ENCODE peak calls at places on chromosomes 13 and 19, in nine cellular contexts. One of them, this sample, is unnamed.

GRCh38 chr13:107202371-107203023 is 634.6 kb upstream of the ARGLU1 start:
- DNase-seq in CD8-positive, alpha-beta T cell: no peak
- DNase-seq in stimulated activated CD4-positive, alpha-beta T cell treated with anti-CD3 and anti-CD28 coated beads, Interleukin-15, amount 100 ng/mL, for 48 hours: no peak
- DNase-seq in activated T-cell treated with anti-CD3 and anti-CD28 coated beads, Interleukin-2, amount 50 U/mL, for 4 hours: no peak
- DNase-seq in hypothalamus: no peak
- DNase-seq in A549: no peak
- DNase-seq in HTR-8/SVneo: no peak
- DNase-seq in Peyer's patch: no peak
- DNase-seq in progenitor cell of endocrine pancreas: no peak
- DNase-seq in this sample: peak

GRCh38 chr13:110964229-110965037 is 49.6 kb upstream of the ANKRD10 start:
- DNase-seq in CD8-positive, alpha-beta T cell: no peak
- DNase-seq in stimulated activated CD4-positive, alpha-beta T cell treated with anti-CD3 and anti-CD28 coated beads, Interleukin-15, amount 100 ng/mL, for 48 hours: no peak
- DNase-seq in activated T-cell treated with anti-CD3 and anti-CD28 coated beads, Interleukin-2, amount 50 U/mL, for 4 hours: no peak
- DNase-seq in hypothalamus: no peak
- DNase-seq in A549: no peak
- DNase-seq in HTR-8/SVneo: no peak
- DNase-seq in Peyer's patch: no peak
- DNase-seq in progenitor cell of endocrine pancreas: no peak
- DNase-seq in this sample: no peak

GRCh38 chr19:31408460-31409124 is 59.4 kb upstream of the TSHZ3 start:
- DNase-seq in CD8-positive, alpha-beta T cell: no peak
- DNase-seq in stimulated activated CD4-positive, alpha-beta T cell treated with anti-CD3 and anti-CD28 coated beads, Interleukin-15, amount 100 ng/mL, for 48 hours: no peak
- DNase-seq in activated T-cell treated with anti-CD3 and anti-CD28 coated beads, Interleukin-2, amount 50 U/mL, for 4 hours: no peak
- DNase-seq in hypothalamus: no peak
- DNase-seq in A549: peak
- DNase-seq in HTR-8/SVneo: peak
- DNase-seq in Peyer's patch: no peak
- DNase-seq in progenitor cell of endocrine pancreas: no peak
- DNase-seq in this sample: no peak

GRCh38 chr19:14048439-14049153 is 13.3 kb downstream of the PALM3 start:
- DNase-seq in CD8-positive, alpha-beta T cell: peak
- DNase-seq in stimulated activated CD4-positive, alpha-beta T cell treated with anti-CD3 and anti-CD28 coated beads, Interleukin-15, amount 100 ng/mL, for 48 hours: peak
- DNase-seq in activated T-cell treated with anti-CD3 and anti-CD28 coated beads, Interleukin-2, amount 50 U/mL, for 4 hours: peak
- DNase-seq in hypothalamus: no peak
- DNase-seq in A549: peak
- DNase-seq in HTR-8/SVneo: peak
- DNase-seq in Peyer's patch: peak
- DNase-seq in progenitor cell of endocrine pancreas: no peak
- DNase-seq in this sample: peak

GRCh38 chr19:16594131-16594586 is 21.9 kb upstream of the SLC35E1 start:
- DNase-seq in CD8-positive, alpha-beta T cell: no peak
- DNase-seq in stimulated activated CD4-positive, alpha-beta T cell treated with anti-CD3 and anti-CD28 coated beads, Interleukin-15, amount 100 ng/mL, for 48 hours: no peak
- DNase-seq in activated T-cell treated with anti-CD3 and anti-CD28 coated beads, Interleukin-2, amount 50 U/mL, for 4 hours: peak
- DNase-seq in hypothalamus: no peak
- DNase-seq in A549: no peak
- DNase-seq in HTR-8/SVneo: no peak
- DNase-seq in Peyer's patch: peak
- DNase-seq in progenitor cell of endocrine pancreas: no peak
- DNase-seq in this sample: no peak

GRCh38 chr19:9406798-9407352 is 28.5 kb downstream of the ZNF266 start:
- DNase-seq in CD8-positive, alpha-beta T cell: peak
- DNase-seq in stimulated activated CD4-positive, alpha-beta T cell treated with anti-CD3 and anti-CD28 coated beads, Interleukin-15, amount 100 ng/mL, for 48 hours: peak
- DNase-seq in activated T-cell treated with anti-CD3 and anti-CD28 coated beads, Interleukin-2, amount 50 U/mL, for 4 hours: peak
- DNase-seq in hypothalamus: no peak
- DNase-seq in A549: peak
- DNase-seq in HTR-8/SVneo: peak
- DNase-seq in Peyer's patch: peak
- DNase-seq in progenitor cell of endocrine pancreas: no peak
- DNase-seq in this sample: peak

GRCh38 chr13:80339841-80340642 is 884 bp downstream of the SPRY2 start:
- DNase-seq in CD8-positive, alpha-beta T cell: no peak
- DNase-seq in stimulated activated CD4-positive, alpha-beta T cell treated with anti-CD3 and anti-CD28 coated beads, Interleukin-15, amount 100 ng/mL, for 48 hours: no peak
- DNase-seq in activated T-cell treated with anti-CD3 and anti-CD28 coated beads, Interleukin-2, amount 50 U/mL, for 4 hours: no peak
- DNase-seq in hypothalamus: peak
- DNase-seq in A549: peak
- DNase-seq in HTR-8/SVneo: no peak
- DNase-seq in Peyer's patch: peak
- DNase-seq in progenitor cell of endocrine pancreas: peak
- DNase-seq in this sample: peak

GRCh38 chr13:107441279-107441678 is 774.1 kb downstream of the LIG4 start:
- DNase-seq in CD8-positive, alpha-beta T cell: no peak
- DNase-seq in stimulated activated CD4-positive, alpha-beta T cell treated with anti-CD3 and anti-CD28 coated beads, Interleukin-15, amount 100 ng/mL, for 48 hours: no peak
- DNase-seq in activated T-cell treated with anti-CD3 and anti-CD28 coated beads, Interleukin-2, amount 50 U/mL, for 4 hours: no peak
- DNase-seq in hypothalamus: no peak
- DNase-seq in A549: no peak
- DNase-seq in HTR-8/SVneo: peak
- DNase-seq in Peyer's patch: no peak
- DNase-seq in progenitor cell of endocrine pancreas: no peak
- DNase-seq in this sample: no peak

GRCh38 chr13:105773887-105774538 is 761.4 kb downstream of the EFNB2 start:
- DNase-seq in CD8-positive, alpha-beta T cell: no peak
- DNase-seq in stimulated activated CD4-positive, alpha-beta T cell treated with anti-CD3 and anti-CD28 coated beads, Interleukin-15, amount 100 ng/mL, for 48 hours: no peak
- DNase-seq in activated T-cell treated with anti-CD3 and anti-CD28 coated beads, Interleukin-2, amount 50 U/mL, for 4 hours: no peak
- DNase-seq in hypothalamus: no peak
- DNase-seq in A549: peak
- DNase-seq in HTR-8/SVneo: peak
- DNase-seq in Peyer's patch: no peak
- DNase-seq in progenitor cell of endocrine pancreas: no peak
- DNase-seq in this sample: no peak

GRCh38 chr13:59452189-59452588 is 711.5 kb downstream of the DIAPH3 start:
- DNase-seq in CD8-positive, alpha-beta T cell: no peak
- DNase-seq in stimulated activated CD4-positive, alpha-beta T cell treated with anti-CD3 and anti-CD28 coated beads, Interleukin-15, amount 100 ng/mL, for 48 hours: no peak
- DNase-seq in activated T-cell treated with anti-CD3 and anti-CD28 coated beads, Interleukin-2, amount 50 U/mL, for 4 hours: no peak
- DNase-seq in hypothalamus: no peak
- DNase-seq in A549: no peak
- DNase-seq in HTR-8/SVneo: no peak
- DNase-seq in Peyer's patch: no peak
- DNase-seq in progenitor cell of endocrine pancreas: no peak
- DNase-seq in this sample: no peak

GRCh38 chr13:73803997-73804396 is 330.2 kb downstream of the KLF12 start:
- DNase-seq in CD8-positive, alpha-beta T cell: no peak
- DNase-seq in stimulated activated CD4-positive, alpha-beta T cell treated with anti-CD3 and anti-CD28 coated beads, Interleukin-15, amount 100 ng/mL, for 48 hours: no peak
- DNase-seq in activated T-cell treated with anti-CD3 and anti-CD28 coated beads, Interleukin-2, amount 50 U/mL, for 4 hours: no peak
- DNase-seq in hypothalamus: no peak
- DNase-seq in A549: peak
- DNase-seq in HTR-8/SVneo: no peak
- DNase-seq in Peyer's patch: no peak
- DNase-seq in progenitor cell of endocrine pancreas: no peak
- DNase-seq in this sample: no peak

This sample was measured in stomach.